ENCODE peak calls at places on chromosomes 5 and 9, in ten cellular contexts. N, Y, H, O, F, W, S, M, L and U are unnamed samples.

GRCh38 chr9:125494555-125494920 is 212.5 kb downstream of the MAPKAP1 start:
- DNase-seq in N (no peak), Y (no peak), H (no peak), O (no peak), F (no peak), W (no peak), S (no peak), M (no peak), L (no peak), U (no peak)

GRCh38 chr5:128254789-128255188 is 171.2 kb downstream of the SLC12A2 start:
- DNase-seq in N (no peak), Y (no peak), H (no peak), O (peak), F (no peak), W (no peak), S (no peak), M (peak), L (no peak), U (no peak)

GRCh38 chr9:125418404-125418803 is 156.8 kb downstream of the GAPVD1 start:
- DNase-seq in N (no peak), Y (no peak), H (no peak), O (no peak), F (no peak), W (no peak), S (no peak), M (no peak), L (no peak), U (no peak)

GRCh38 chr9:75071530-75072122 is 16.3 kb downstream of the NMRK1 start:
- DNase-seq in N (peak), Y (no peak), H (no peak), O (no peak), F (no peak), W (no peak), S (peak), M (no peak), L (peak), U (no peak)

GRCh38 chr5:95858023-95858461 is 35.5 kb upstream of the GLRX start:
- DNase-seq in N (no peak), Y (no peak), H (peak), O (no peak), F (peak), W (peak), S (no peak), M (peak), L (peak), U (peak)

GRCh38 chr9:97852001-97852398 is 1.0 kb upstream of the FOXE1 start:
- DNase-seq in N (no peak), Y (no peak), H (no peak), O (no peak), F (no peak), W (no peak), S (no peak), M (no peak), L (no peak), U (no peak)

GRCh38 chr5:131355972-131356528 is 92.2 kb downstream of the CDC42SE2 start:
- DNase-seq in N (no peak), Y (no peak), H (no peak), O (no peak), F (no peak), W (no peak), S (no peak), M (peak), L (no peak), U (no peak)

GRCh38 chr9:136533775-136534157 is 12.1 kb downstream of the NOTCH1 start:
- DNase-seq in N (peak), Y (no peak), H (no peak), O (peak), F (no peak), W (no peak), S (peak), M (no peak), L (no peak), U (no peak)

GRCh38 chr5:3593771-3594513 is 1.7 kb upstream of the IRX1 start:
- DNase-seq in N (no peak), Y (no peak), H (no peak), O (no peak), F (no peak), W (no peak), S (peak), M (no peak), L (no peak), U (no peak)

GRCh38 chr9:137306546-137307254 is 4.6 kb upstream of the NRARP start:
- DNase-seq in N (no peak), Y (no peak), H (no peak), O (peak), F (peak), W (no peak), S (no peak), M (no peak), L (no peak), U (peak)

GRCh38 chr5:176536132-176536901 is 885 bp downstream of the RNF44 start:
- DNase-seq in N (peak), Y (peak), H (peak), O (peak), F (peak), W (peak), S (peak), M (peak), L (peak), U (peak)

GRCh38 chr9:27210588-27210987 is 86.4 kb downstream of the EQTN start:
- DNase-seq in N (no peak), Y (no peak), H (no peak), O (no peak), F (no peak), W (no peak), S (no peak), M (no peak), L (no peak), U (no peak)

GRCh38 chr5:56054651-56055050 is 59.9 kb upstream of the IL6ST start:
- DNase-seq in N (no peak), Y (no peak), H (no peak), O (no peak), F (no peak), W (no peak), S (no peak), M (no peak), L (no peak), U (no peak)

GRCh38 chr5:165538065-165538464 is 2032.6 kb downstream of the MAT2B start:
- DNase-seq in N (no peak), Y (no peak), H (no peak), O (no peak), F (no peak), W (no peak), S (no peak), M (no peak), L (no peak), U (no peak)

GRCh38 chr9:76456202-76456926 is 2.6 kb upstream of the GCNT1 start:
- DNase-seq in N (peak), Y (peak), H (no peak), O (peak), F (no peak), W (no peak), S (peak), M (peak), L (no peak), U (no peak)

GRCh38 chr9:112174965-112175795 is at the start of gene SUSD1:
- DNase-seq in N (peak), Y (peak), H (no peak), O (no peak), F (no peak), W (no peak), S (peak), M (peak), L (no peak), U (peak)

GRCh38 chr9:69307446-69308216 is 17.4 kb upstream of the ENTREP1 start:
- DNase-seq in N (no peak), Y (no peak), H (no peak), O (no peak), F (no peak), W (no peak), S (no peak), M (peak), L (no peak), U (no peak)

GRCh38 chr9:28782630-28783029 is 1209.3 kb upstream of the C9orf72 start:
- DNase-seq in N (no peak), Y (no peak), H (no peak), O (no peak), F (no peak), W (no peak), S (no peak), M (no peak), L (no peak), U (no peak)

GRCh38 chr9:15404171-15404570 is 18.5 kb upstream of the SNAPC3 start:
- DNase-seq in N (no peak), Y (no peak), H (no peak), O (no peak), F (no peak), W (no peak), S (no peak), M (no peak), L (no peak), U (no peak)

GRCh38 chr9:14096182-14096922 is 217.6 kb downstream of the NFIB start:
- DNase-seq in N (peak), Y (no peak), H (no peak), O (peak), F (peak), W (no peak), S (no peak), M (peak), L (no peak), U (no peak)

GRCh38 chr5:6505779-6506557 is 57.3 kb downstream of the UBE2QL1 start:
- DNase-seq in N (no peak), Y (no peak), H (no peak), O (no peak), F (no peak), W (no peak), S (no peak), M (no peak), L (no peak), U (no peak)

GRCh38 chr5:123087173-123088030 is 1.6 kb upstream of the PRDM6 start:
- DNase-seq in N (no peak), Y (no peak), H (no peak), O (no peak), F (no peak), W (no peak), S (no peak), M (peak), L (no peak), U (no peak)

GRCh38 chr5:176732736-176733585 is 77.4 kb upstream of the UNC5A start:
- DNase-seq in N (no peak), Y (no peak), H (peak), O (no peak), F (no peak), W (no peak), S (peak), M (no peak), L (no peak), U (no peak)

GRCh38 chr5:64333891-64334290 is 168.2 kb downstream of the RNF180 start:
- DNase-seq in N (no peak), Y (no peak), H (no peak), O (no peak), F (no peak), W (no peak), S (no peak), M (no peak), L (no peak), U (no peak)

GRCh38 chr5:115463985-115464384 is 80.6 kb downstream of the FEM1C start:
- DNase-seq in N (no peak), Y (no peak), H (no peak), O (no peak), F (no peak), W (no peak), S (no peak), M (no peak), L (no peak), U (no peak)

GRCh38 chr9:36788534-36788933 is 215.8 kb downstream of the MELK start:
- DNase-seq in N (no peak), Y (peak), H (no peak), O (no peak), F (no peak), W (no peak), S (no peak), M (no peak), L (no peak), U (no peak)
- TF ChIP-seq CTCF in N (peak), Y (peak), H (no peak), O (no peak), F (no peak), W (no peak), S (peak), M (peak), L (no peak), U (no peak)

DNA sequence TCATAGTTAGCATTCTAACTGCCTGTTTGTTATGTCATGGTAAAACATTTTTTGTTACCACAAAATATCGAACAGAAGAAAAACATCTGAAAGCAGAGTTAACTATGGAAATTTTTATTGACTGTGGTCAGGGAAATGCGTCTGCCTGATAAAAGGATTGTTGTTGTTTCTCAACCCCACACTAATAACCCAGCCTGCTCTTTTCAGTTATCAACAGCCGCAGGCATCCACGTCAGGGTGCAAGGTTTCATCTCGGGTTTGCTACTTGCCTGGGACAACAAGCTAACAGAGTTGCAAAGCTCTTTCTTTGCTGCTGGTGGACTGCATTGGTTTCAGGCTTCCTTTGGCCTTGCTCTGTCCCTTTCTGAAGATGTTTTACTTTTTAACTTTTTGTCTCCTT is 969.2 kb downstream of the CDH18 start:
- DNase-seq in N (no peak), Y (no peak), H (no peak), O (no peak), F (no peak), W (no peak), S (no peak), M (no peak), L (no peak), U (no peak)
- TF ChIP-seq POLR2A in N (no peak), Y (no peak), H (no peak), O (no peak), F (no peak), W (no peak), S (no peak), M (no peak), L (no peak), U (no peak)

DNA sequence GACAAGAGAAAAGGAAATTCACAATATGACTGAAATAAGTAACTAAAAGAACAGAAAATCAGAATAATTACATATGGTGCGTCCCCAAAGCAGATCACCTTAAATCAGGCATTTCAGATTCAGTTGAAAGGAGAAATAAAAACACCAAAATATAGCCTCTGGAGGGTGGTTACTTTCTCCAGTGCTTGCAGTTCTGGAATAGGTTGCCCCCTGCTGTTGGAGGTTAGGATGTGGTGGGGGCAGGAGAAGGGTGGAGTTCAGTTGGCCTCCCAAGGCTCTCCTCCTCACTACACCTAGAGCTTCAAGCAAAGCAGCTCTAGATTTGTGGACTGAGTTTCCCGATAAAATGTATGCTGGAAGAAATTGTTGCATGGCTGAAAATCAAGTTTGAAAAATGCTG is 338.2 kb upstream of the TLE4 start:
- DNase-seq in N (no peak), Y (peak), H (no peak), O (peak), F (no peak), W (no peak), S (no peak), M (peak), L (no peak), U (no peak)
- TF ChIP-seq CTCF in N (peak), Y (peak), H (no peak), O (peak), F (no peak), W (no peak), S (no peak), M (peak), L (no peak), U (no peak)

DNA sequence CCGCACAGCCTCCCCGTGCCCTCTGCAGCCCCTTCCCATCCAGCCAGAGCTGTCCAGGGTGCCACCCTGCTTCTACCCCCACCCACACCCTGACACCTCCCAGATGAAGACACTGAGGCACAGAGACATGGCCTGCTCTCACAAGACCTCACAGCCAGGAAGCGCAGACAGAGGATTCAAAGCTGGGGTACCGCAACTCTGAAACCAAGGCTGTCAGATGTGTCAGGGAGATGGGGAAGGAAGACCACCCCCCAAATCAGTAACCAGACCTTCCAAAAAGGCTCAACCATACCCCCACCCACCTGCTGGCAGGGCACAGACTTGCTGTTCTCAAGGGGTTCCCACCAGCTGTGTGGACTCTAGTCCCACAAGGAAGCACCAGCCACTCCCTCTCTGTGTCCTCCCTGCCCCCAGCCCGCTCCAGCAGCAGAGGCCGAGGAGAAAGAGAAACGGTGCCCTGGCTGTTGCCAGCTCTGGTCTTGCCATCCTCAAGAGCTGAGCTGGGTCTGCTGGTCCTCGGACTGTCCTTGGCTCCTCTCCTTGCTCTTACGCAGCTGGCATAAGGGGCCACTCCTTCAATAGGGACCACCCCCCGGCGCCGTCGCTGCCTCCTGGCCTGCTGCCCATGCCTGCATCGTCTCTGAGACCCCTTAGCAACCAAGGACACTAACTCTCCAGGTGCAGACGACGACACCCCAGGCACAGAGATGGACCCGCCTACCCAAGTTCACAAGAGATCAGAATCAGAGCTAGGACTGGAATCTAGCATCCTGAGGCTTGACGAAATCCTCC is 700 bp downstream of the AKNA start:
- DNase-seq in N (peak), Y (no peak), H (peak), O (no peak), F (peak), W (no peak), S (peak), M (no peak), L (no peak), U (no peak)
- TF ChIP-seq POLR2A in N (no peak), Y (no peak), H (no peak), O (peak), F (no peak), W (no peak), S (peak), M (no peak), L (no peak), U (no peak)

DNA sequence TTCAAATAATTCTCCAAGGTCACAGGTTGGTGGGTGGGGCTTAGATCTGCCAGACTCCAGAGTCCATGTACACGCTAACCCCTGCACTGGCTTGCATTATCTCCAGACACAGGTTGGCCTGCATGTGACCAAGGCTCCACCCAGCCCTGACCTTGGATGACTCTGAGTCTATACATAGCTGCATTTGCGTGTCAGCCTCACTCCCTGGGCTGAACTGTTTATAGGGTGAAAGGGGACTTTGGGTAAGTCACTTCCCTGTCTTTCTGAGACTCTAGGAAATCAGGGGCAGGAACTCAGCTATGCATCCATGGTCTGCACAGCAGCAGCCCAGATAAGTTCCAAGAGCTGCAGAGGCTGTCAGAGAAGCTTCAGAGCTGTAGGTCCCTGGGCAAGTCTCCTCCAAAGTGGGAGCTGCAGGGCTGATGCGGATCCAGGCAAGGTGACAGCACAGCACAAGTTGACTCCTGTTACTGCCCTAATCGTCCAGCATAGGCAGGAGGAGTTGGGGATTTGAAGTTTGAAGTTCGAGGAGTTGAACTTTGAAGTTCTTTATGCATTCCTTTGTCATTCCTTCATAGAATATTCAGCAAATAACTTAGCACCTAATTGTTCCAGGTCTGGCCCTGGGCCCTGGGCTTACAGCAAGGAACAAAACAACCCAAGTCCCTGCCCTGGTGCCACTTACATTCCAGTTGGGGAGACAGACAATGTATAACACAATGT is 53.4 kb downstream of the SLC22A5 start:
- DNase-seq in N (peak), Y (peak), H (no peak), O (no peak), F (no peak), W (no peak), S (peak), M (peak), L (no peak), U (peak)
- TF ChIP-seq CTCF in N (no peak), Y (no peak), H (no peak), O (no peak), F (no peak), W (no peak), S (no peak), M (no peak), L (no peak), U (no peak)

GRCh38 chr9:82115900-82116299 is 127.3 kb downstream of the SPATA31D1 start:
- DNase-seq in N (no peak), Y (no peak), H (no peak), O (no peak), F (no peak), W (no peak), S (no peak), M (no peak), L (no peak), U (no peak)
- TF ChIP-seq POLR2A in N (no peak), Y (no peak), H (no peak), O (no peak), F (no peak), W (no peak), S (no peak), M (no peak), L (no peak), U (no peak)

GRCh38 chr9:92033991-92034390 is 81.2 kb downstream of the SPTLC1 start:
- DNase-seq in N (no peak), Y (no peak), H (no peak), O (no peak), F (no peak), W (no peak), S (no peak), M (no peak), L (no peak), U (no peak)
- TF ChIP-seq CTCF in N (no peak), Y (no peak), H (no peak), O (no peak), F (no peak), W (no peak), S (no peak), M (no peak), L (no peak), U (no peak)